ENCODE peak calls at places on chromosomes 11 and 22, in four cellular contexts. One of them, this sample, is unnamed.

GRCh38 chr11:19604679-19605375 is 107.8 kb upstream of the NAV2 start:
- DNase-seq in K562: no peak
- DNase-seq in posterior cingulate gyrus: no peak
- DNase-seq in Calu3: no peak
- DNase-seq in this sample: no peak

GRCh38 chr11:20881328-20882079 is 212.1 kb downstream of the NELL1 start:
- DNase-seq in K562: no peak
- DNase-seq in posterior cingulate gyrus: no peak
- DNase-seq in Calu3: no peak
- DNase-seq in this sample: no peak

GRCh38 chr11:94809251-94809650 is 41.1 kb downstream of the AMOTL1 start:
- DNase-seq in K562: no peak
- DNase-seq in posterior cingulate gyrus: no peak
- DNase-seq in Calu3: no peak
- DNase-seq in this sample: no peak

GRCh38 chr22:50169774-50170341 is 673 bp upstream of the PANX2 start:
- DNase-seq in K562: peak
- DNase-seq in posterior cingulate gyrus: no peak
- DNase-seq in Calu3: no peak
- DNase-seq in this sample: no peak

GRCh38 chr11:11808992-11809583 is 32.7 kb upstream of the USP47 start:
- DNase-seq in K562: no peak
- DNase-seq in posterior cingulate gyrus: no peak
- DNase-seq in Calu3: no peak
- DNase-seq in this sample: no peak

GRCh38 chr22:50244420-50245213 is at the start of gene TUBGCP6:
- DNase-seq in K562: peak
- DNase-seq in posterior cingulate gyrus: peak
- DNase-seq in Calu3: peak
- DNase-seq in this sample: peak

GRCh38 chr11:73387594-73388021 is 11.4 kb downstream of the RELT start:
- DNase-seq in K562: no peak
- DNase-seq in posterior cingulate gyrus: no peak
- DNase-seq in Calu3: no peak
- DNase-seq in this sample: no peak

GRCh38 chr11:27485930-27486773 is 13.6 kb upstream of the LGR4 start:
- DNase-seq in K562: peak
- DNase-seq in posterior cingulate gyrus: no peak
- DNase-seq in Calu3: peak
- DNase-seq in this sample: no peak

GRCh38 chr11:2746401-2747230 is 46.8 kb upstream of the KCNQ1OT1 start:
- DNase-seq in K562: no peak
- DNase-seq in posterior cingulate gyrus: peak
- DNase-seq in Calu3: no peak
- DNase-seq in this sample: no peak

GRCh38 chr22:47071078-47071811 is 308.8 kb downstream of the TBC1D22A start:
- DNase-seq in K562: no peak
- DNase-seq in posterior cingulate gyrus: no peak
- DNase-seq in Calu3: no peak
- DNase-seq in this sample: no peak

GRCh38 chr11:17735823-17736772 is 1.5 kb downstream of the KCNC1 start:
- DNase-seq in K562: no peak
- DNase-seq in posterior cingulate gyrus: peak
- DNase-seq in Calu3: no peak
- DNase-seq in this sample: peak

GRCh38 chr11:38123673-38124072 is 1525.6 kb upstream of the RAG2 start:
- DNase-seq in K562: peak
- DNase-seq in posterior cingulate gyrus: no peak
- DNase-seq in Calu3: no peak
- DNase-seq in this sample: no peak

GRCh38 chr22:26367402-26368245 is 61.4 kb upstream of the ASPHD2 start:
- DNase-seq in K562: peak
- DNase-seq in posterior cingulate gyrus: no peak
- DNase-seq in Calu3: peak
- DNase-seq in this sample: no peak

GRCh38 chr11:108037636-108038035 is 28.9 kb downstream of the CUL5 start:
- DNase-seq in K562: no peak
- DNase-seq in posterior cingulate gyrus: no peak
- DNase-seq in Calu3: no peak
- DNase-seq in this sample: no peak

GRCh38 chr11:118606157-118606843 is 1.1 kb upstream of the PHLDB1 start:
- DNase-seq in K562: peak
- DNase-seq in posterior cingulate gyrus: no peak
- DNase-seq in Calu3: no peak
- DNase-seq in this sample: no peak

GRCh38 chr11:304915-305833 is 2.4 kb upstream of the IFITM2 start:
- DNase-seq in K562: peak
- DNase-seq in posterior cingulate gyrus: no peak
- DNase-seq in Calu3: peak
- DNase-seq in this sample: no peak

GRCh38 chr11:28900427-28900826 is 792.2 kb downstream of the METTL15 start:
- DNase-seq in K562: no peak
- DNase-seq in posterior cingulate gyrus: no peak
- DNase-seq in Calu3: no peak
- DNase-seq in this sample: no peak

GRCh38 chr11:86916330-86916729 is 38.9 kb downstream of the FZD4 start:
- DNase-seq in K562: no peak
- DNase-seq in posterior cingulate gyrus: no peak
- DNase-seq in Calu3: no peak
- DNase-seq in this sample: no peak

GRCh38 chr11:67376873-67377808 is 3.7 kb upstream of the CLCF1 start:
- DNase-seq in K562: no peak
- DNase-seq in posterior cingulate gyrus: no peak
- DNase-seq in Calu3: peak
- DNase-seq in this sample: no peak

GRCh38 chr22:28783786-28784671 is 11.5 kb downstream of the CCDC117 start:
- DNase-seq in K562: no peak
- DNase-seq in posterior cingulate gyrus: no peak
- DNase-seq in Calu3: no peak
- DNase-seq in this sample: no peak

GRCh38 chr11:3859373-3859881 is 4.0 kb downstream of the STIM1 start:
- DNase-seq in K562: peak
- DNase-seq in posterior cingulate gyrus: no peak
- DNase-seq in Calu3: peak
- DNase-seq in this sample: no peak

GRCh38 chr22:40000171-40000570 is 5.4 kb downstream of the FAM83F start:
- DNase-seq in K562: no peak
- DNase-seq in posterior cingulate gyrus: no peak
- DNase-seq in Calu3: no peak
- DNase-seq in this sample: no peak

GRCh38 chr22:21778705-21779363 is 43.2 kb upstream of the YPEL1 start:
- DNase-seq in K562: peak
- DNase-seq in posterior cingulate gyrus: no peak
- DNase-seq in Calu3: no peak
- DNase-seq in this sample: no peak

GRCh38 chr11:46845440-46845739 is 690 bp downstream of the CKAP5 start:
- DNase-seq in K562: no peak
- DNase-seq in posterior cingulate gyrus: no peak
- DNase-seq in Calu3: no peak
- DNase-seq in this sample: no peak

GRCh38 chr22:27435839-27436581 is 365.5 kb downstream of the MN1 start:
- DNase-seq in K562: no peak
- DNase-seq in posterior cingulate gyrus: no peak
- DNase-seq in Calu3: no peak
- DNase-seq in this sample: no peak

GRCh38 chr11:116700586-116701220 is 72.1 kb downstream of the BUD13 start:
- DNase-seq in K562: no peak
- DNase-seq in posterior cingulate gyrus: no peak
- DNase-seq in Calu3: no peak
- DNase-seq in this sample: no peak

This sample was measured in occipital lobe.